ENCODE peak calls at places on chromosome 5, in four cellular contexts. E, F, N and R are unnamed samples. For H3K4me1, the result is how much of the 10 kb centered on the place peaks cover.

GRCh38 chr5:123046222-123046621 is 9.7 kb upstream of the PPIC start:
- DNase-seq in N (no peak), E (no peak), F (no peak), R (no peak)

GRCh38 chr5:131605086-131605485 is 29.9 kb downstream of the RAPGEF6 start:
- DNase-seq in F (no peak), N (no peak), E (no peak), R (no peak)

GRCh38 chr5:109830955-109831502 is 141.3 kb downstream of the MAN2A1 start:
- DNase-seq in F (no peak), E (no peak), N (peak), R (no peak)

GRCh38 chr5:169256191-169256590 is 44.7 kb downstream of the SLIT3 start:
- DNase-seq in F (no peak), E (no peak), N (no peak), R (no peak)

GRCh38 chr5:43603535-43604363 is 769 bp downstream of the NNT start:
- DNase-seq in F (peak), N (peak), E (peak), R (peak)

GRCh38 chr5:36741138-36741537 is 134.7 kb downstream of the SLC1A3 start:
- DNase-seq in F (peak), E (no peak), N (no peak), R (no peak)

GRCh38 chr5:154755361-154756202 is at the start of gene LARP1:
- DNase-seq in F (no peak), N (no peak), E (peak), R (peak)

GRCh38 chr5:108344103-108344822 is 37.6 kb downstream of the FBXL17 start:
- DNase-seq in F (no peak), N (no peak), E (no peak), R (no peak)

GRCh38 chr5:77256406-77256805 is 45.9 kb downstream of the PDE8B start:
- DNase-seq in F (no peak), N (no peak), E (no peak), R (no peak)

GRCh38 chr5:91378683-91379601 is 4.2 kb downstream of the ARRDC3 start:
- DNase-seq in N (peak), E (no peak), F (no peak), R (no peak)

GRCh38 chr5:111942661-111943401 is 185.8 kb upstream of the NREP start:
- DNase-seq in N (no peak), F (no peak), E (no peak), R (no peak)

GRCh38 chr5:132220476-132220875 is 7.2 kb downstream of the P4HA2 start:
- DNase-seq in E (no peak), F (no peak), N (no peak), R (no peak)

GRCh38 chr5:8600843-8601242 is 731.9 kb downstream of the MTRR start:
- DNase-seq in F (no peak), E (no peak), N (no peak), R (no peak)

GRCh38 chr5:41722359-41722950 is 147.8 kb downstream of the OXCT1 start:
- DNase-seq in E (no peak), F (no peak), N (peak), R (no peak)

GRCh38 chr5:154031923-154032489 is 6.7 kb downstream of the FAM114A2 start:
- DNase-seq in F (no peak), N (no peak), E (no peak), R (no peak)

GRCh38 chr5:1874820-1875219 is 7.9 kb downstream of the IRX4 start:
- DNase-seq in F (no peak), N (peak), E (no peak), R (no peak)

GRCh38 chr5:114419941-114420340 is 58.1 kb downstream of the KCNN2 start:
- DNase-seq in N (no peak), F (no peak), E (no peak), R (no peak)

GRCh38 chr5:1508679-1509290 is 15.0 kb downstream of the LPCAT1 start:
- DNase-seq in F (peak), N (no peak), E (peak), R (no peak)

GRCh38 chr5:159094745-159095144 is 5.0 kb downstream of the EBF1 start:
- DNase-seq in F (no peak), N (peak), E (peak), R (peak)

GRCh38 chr5:177086918-177087706 is 397 bp downstream of the FGFR4 start:
- DNase-seq in F (no peak), N (peak), E (no peak), R (peak)

GRCh38 chr5:143964919-143965318 is 153.0 kb downstream of the HMHB1 start:
- DNase-seq in N (no peak), F (no peak), E (no peak), R (no peak)

GRCh38 chr5:83374547-83374946 is 97.0 kb upstream of the VCAN start:
- DNase-seq in N (no peak), F (no peak), E (peak), R (no peak)

GRCh38 chr5:13991365-13991764 is 46.9 kb upstream of the DNAH5 start:
- DNase-seq in E (no peak), N (no peak), F (no peak), R (no peak)

GRCh38 chr5:134537297-134537696 is 11.8 kb downstream of the JADE2 start:
- DNase-seq in N (no peak), E (no peak), F (no peak), R (no peak)

GRCh38 chr5:134536876-134537275 is 11.4 kb downstream of the JADE2 start:
- DNase-seq in F (no peak), N (no peak), E (no peak), R (no peak)

GRCh38 chr5:134534058-134534725 is 8.7 kb downstream of the JADE2 start:
- DNase-seq in E (no peak), N (no peak), F (no peak), R (no peak)

GRCh38 chr5:134533115-134533815 is 7.8 kb downstream of the JADE2 start:
- DNase-seq in E (peak), F (no peak), N (no peak), R (no peak)

DNA sequence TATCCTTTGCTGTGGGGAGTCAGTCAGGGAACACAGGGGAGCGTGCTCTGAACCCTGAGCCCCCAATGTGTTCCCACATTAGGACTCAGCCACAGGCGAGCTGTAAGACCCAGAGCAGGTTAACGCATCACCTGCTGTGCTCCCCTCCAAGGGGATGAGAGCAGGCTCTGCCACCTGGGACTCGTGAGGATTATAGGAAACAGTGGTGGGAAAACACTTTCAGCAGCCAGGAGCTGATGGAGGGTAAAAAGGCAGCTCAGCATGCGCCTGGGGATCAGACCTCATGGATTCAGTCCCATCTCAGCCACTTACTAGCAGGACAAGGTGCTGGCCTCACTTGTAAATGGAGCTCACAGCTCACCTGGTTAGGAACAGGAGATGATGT is 9.2 kb downstream of the JADE2 start:
- DNase-seq in E (no peak), F (no peak), N (no peak), R (no peak)
- H3K4me1 ChIP-seq in E (under half), F (under half), N (under half), R (half or more)

DNA sequence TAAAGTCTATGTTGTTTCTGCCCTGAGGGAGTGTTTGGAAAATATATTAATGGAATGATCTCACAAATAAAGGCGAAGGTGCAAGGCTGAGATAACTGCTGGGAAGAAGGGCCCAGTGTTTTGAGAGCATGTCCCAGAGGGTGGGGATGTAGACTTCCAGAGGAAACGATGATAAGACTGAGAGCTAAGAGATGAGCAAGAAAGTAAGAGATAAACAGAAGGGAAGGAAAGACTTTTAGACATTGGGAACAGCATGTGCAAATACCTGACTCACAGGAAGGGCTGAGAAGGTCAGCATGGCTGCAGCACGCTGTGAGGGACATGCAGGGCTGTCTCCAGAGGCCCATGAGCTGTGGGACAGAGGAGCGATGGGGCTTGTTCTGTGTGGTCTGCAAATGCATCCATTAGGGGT is 19.9 kb upstream of the ADRB2 start:
- DNase-seq in E (no peak), N (no peak), F (no peak), R (no peak)
- H3K4me1 ChIP-seq in E (under half), N (under half), F (under half), R (under half)

GRCh38 chr5:17265041-17265440 is 47.6 kb downstream of the BASP1 start:
- DNase-seq in N (no peak), F (no peak), E (no peak), R (no peak)
- H3K4me1 ChIP-seq in N (half or more), F (under half), E (under half), R (under half)

GRCh38 chr5:92561362-92562006 is 1019.5 kb downstream of the NR2F1-AS1 start:
- DNase-seq in F (no peak), E (no peak), N (no peak), R (no peak)
- H3K4me1 ChIP-seq in F (under half), E (under half), N (under half), R (under half)

GRCh38 chr5:19865336-19866087 is 122.5 kb downstream of the CDH18 start:
- DNase-seq in F (no peak), E (no peak), N (no peak), R (no peak)

GRCh38 chr5:19862711-19863110 is 125.3 kb downstream of the CDH18 start:
- DNase-seq in F (no peak), E (no peak), N (no peak), R (no peak)

DNA sequence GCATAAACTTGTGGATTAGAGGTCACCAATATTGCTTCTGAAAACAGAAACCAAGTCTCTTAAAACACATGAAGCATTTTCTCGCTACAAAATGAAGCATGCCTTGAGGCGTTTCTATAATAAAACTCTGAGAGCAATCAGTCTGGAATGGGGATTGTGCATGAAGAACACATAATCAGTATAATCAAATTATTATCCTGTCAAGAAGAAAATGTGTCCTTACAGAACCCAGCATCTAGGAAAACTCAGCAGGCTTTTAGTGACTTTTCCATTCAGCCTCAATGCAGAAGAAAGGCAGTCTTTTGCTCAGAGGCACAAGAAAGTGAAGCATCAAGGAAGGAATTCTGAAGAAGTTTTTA is 121.9 kb downstream of the CDH18 start:
- DNase-seq in E (no peak), N (no peak), F (no peak), R (no peak)
- H3K4me1 ChIP-seq in E (under half), N (under half), F (under half), R (under half)

DNA sequence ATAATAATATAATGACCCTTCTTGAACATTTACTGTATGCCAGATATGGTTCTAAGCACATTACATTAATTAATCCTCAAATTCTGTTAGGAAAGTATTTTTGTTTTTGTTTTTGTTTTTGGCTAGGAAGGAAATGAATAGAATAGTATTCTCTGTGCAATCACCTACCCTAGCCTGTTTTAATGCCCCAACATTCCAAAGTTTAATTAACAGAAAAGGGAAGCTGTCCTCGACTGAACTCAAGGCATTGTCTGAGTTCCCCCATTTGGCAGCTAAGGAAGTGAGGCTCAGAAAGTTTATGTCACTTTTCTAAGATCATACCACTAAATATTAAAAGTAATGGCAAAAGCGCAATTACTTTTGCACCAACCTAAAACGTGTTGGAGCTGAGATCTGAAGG is 59.8 kb downstream of the FGF1 start:
- DNase-seq in F (no peak), E (no peak), N (no peak), R (no peak)
- H3K4me1 ChIP-seq in F (under half), E (under half), N (under half), R (under half)

DNA sequence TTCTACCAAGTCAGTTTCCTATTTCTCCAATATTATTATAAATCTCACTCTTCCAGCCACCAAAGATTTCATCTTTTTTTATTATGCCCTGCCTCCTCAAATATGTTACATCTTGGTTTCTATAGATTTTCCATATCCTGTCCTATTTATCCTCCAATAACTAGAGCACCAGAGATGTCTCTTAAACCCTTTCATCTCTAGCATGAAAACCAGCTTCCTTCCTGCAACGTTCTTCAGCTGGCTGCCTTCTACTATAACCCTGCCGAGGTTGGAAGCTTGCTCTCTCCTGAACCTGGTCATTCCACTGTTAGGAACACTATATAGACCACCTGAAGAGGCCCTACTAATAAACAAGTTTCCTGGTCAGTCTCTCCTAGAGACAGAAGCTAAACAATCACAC is 27.9 kb downstream of the FAM169A start:
- DNase-seq in F (no peak), E (no peak), N (no peak), R (no peak)
- H3K4me1 ChIP-seq in F (under half), E (under half), N (under half), R (under half)

DNA sequence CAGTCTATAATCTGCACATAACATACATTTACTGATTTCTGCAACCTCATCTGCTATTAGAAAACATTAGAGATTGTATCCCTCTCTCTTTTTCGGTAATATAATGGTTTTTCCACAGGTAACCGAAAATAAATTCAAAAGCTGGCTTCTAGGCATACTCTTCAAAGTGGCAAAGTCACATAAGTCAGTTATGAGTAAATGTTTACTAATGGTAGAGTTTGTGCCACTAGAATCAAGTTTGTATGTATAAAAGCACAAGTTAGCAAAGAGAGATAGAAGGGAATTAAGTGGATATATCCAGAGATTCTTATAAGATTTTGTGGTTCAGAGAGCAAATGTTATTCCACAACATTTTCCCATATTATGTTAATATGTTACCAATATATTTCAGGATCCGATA is 86.9 kb downstream of the MYO10 start:
- DNase-seq in N (no peak), E (no peak), F (no peak), R (no peak)
- H3K4me1 ChIP-seq in N (under half), E (under half), F (under half), R (under half)

GRCh38 chr5:157290156-157290980 is 24.4 kb downstream of the CYFIP2 start:
- DNase-seq in N (no peak), E (no peak), F (no peak), R (no peak)

GRCh38 chr5:157289164-157289819 is 23.4 kb downstream of the CYFIP2 start:
- DNase-seq in E (no peak), F (no peak), N (no peak), R (no peak)

GRCh38 chr5:157288405-157289163 is 22.7 kb downstream of the CYFIP2 start:
- DNase-seq in F (no peak), N (no peak), E (no peak), R (no peak)

GRCh38 chr5:157292599-157292998 is 26.7 kb downstream of the CYFIP2 start:
- DNase-seq in E (no peak), F (no peak), N (no peak), R (no peak)

DNA sequence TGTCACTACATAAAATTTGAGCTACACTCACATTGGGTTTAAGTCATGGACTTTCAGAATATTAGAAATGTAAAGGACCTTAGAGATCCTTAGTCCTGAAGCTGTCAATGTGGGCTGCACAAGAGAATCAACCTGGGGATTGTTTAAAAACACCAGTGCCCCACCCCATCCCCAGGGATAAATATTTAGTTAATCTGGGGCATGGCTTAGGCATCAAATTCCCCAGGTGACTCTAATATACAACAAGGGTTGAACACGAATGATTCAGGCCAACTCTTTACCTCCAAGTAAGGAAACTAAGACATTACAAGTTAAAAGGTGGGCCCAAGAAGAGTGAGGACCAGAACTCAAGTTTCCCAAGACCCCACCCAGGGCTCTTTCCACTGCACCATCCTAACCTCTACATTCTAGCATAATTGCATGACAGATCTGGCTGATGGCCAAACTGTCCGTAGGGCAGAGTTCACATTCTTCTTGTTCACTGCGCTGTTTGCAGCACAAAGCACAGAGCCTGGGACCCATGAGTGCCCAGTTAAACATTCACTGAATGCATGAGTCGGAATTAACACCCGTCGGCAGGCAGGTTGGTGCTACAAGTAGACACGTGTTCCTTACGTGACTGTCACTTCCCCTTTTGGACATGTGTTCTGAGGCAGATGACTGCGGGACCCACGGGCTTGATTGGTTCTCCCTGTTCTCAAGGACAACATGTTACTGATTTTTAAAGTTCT is 25.2 kb downstream of the CYFIP2 start:
- DNase-seq in E (no peak), F (no peak), N (no peak), R (no peak)
- H3K4me1 ChIP-seq in E (under half), F (under half), N (under half), R (under half)

GRCh38 chr5:174533127-174533453 is 191.3 kb upstream of the MSX2 start:
- DNase-seq in F (no peak), N (peak), E (no peak), R (no peak)
- H3K4me1 ChIP-seq in F (under half), N (under half), E (under half), R (under half)